ENCODE peak calls at places on chromosomes 6 and 20, in nine cellular contexts. One of them, this sample, is unnamed.

GRCh38 chr6:56595490-56596122 is 47.1 kb downstream of the DST start:
- DNase-seq in Caco-2: peak; percentile 35
- DNase-seq in heart right ventricle: peak; percentile 23
- DNase-seq in sigmoid colon: no peak
- DNase-seq in aorta: no peak
- DNase-seq in tibial artery: no peak
- DNase-seq in IMR-90: peak; percentile 30
- DNase-seq in mammary epithelial cell: peak; percentile 29
- DNase-seq in left ventricle myocardium inferior: no peak
- DNase-seq in this sample: peak; percentile 40

GRCh38 chr20:48728042-48728837 is 99.6 kb downstream of the PREX1 start:
- DNase-seq in Caco-2: no peak
- DNase-seq in heart right ventricle: no peak
- DNase-seq in sigmoid colon: peak; percentile 69
- DNase-seq in aorta: no peak
- DNase-seq in tibial artery: no peak
- DNase-seq in IMR-90: no peak
- DNase-seq in mammary epithelial cell: no peak
- DNase-seq in left ventricle myocardium inferior: no peak
- DNase-seq in this sample: no peak

GRCh38 chr20:62838511-62838910 is 21.7 kb downstream of the COL9A3 start:
- DNase-seq in Caco-2: no peak
- DNase-seq in heart right ventricle: no peak
- DNase-seq in sigmoid colon: no peak
- DNase-seq in aorta: no peak
- DNase-seq in tibial artery: no peak
- DNase-seq in IMR-90: no peak
- DNase-seq in mammary epithelial cell: no peak
- DNase-seq in left ventricle myocardium inferior: no peak
- DNase-seq in this sample: no peak

GRCh38 chr20:13771853-13772453 is 12.8 kb downstream of the ESF1 start:
- DNase-seq in Caco-2: no peak
- DNase-seq in heart right ventricle: no peak
- DNase-seq in sigmoid colon: no peak
- DNase-seq in aorta: no peak
- DNase-seq in tibial artery: no peak
- DNase-seq in IMR-90: peak; percentile 27
- DNase-seq in mammary epithelial cell: no peak
- DNase-seq in left ventricle myocardium inferior: no peak
- DNase-seq in this sample: peak; percentile 6

GRCh38 chr6:35302604-35303218 is 5.1 kb downstream of the DEF6 start:
- DNase-seq in Caco-2: no peak
- DNase-seq in heart right ventricle: peak; percentile 46
- DNase-seq in sigmoid colon: peak; percentile 61
- DNase-seq in aorta: no peak
- DNase-seq in tibial artery: peak; percentile 40
- DNase-seq in IMR-90: peak; percentile 9
- DNase-seq in mammary epithelial cell: peak; percentile 93
- DNase-seq in left ventricle myocardium inferior: peak; percentile 33
- DNase-seq in this sample: no peak

GRCh38 chr20:17372831-17373440 is 146.1 kb downstream of the PCSK2 start:
- DNase-seq in Caco-2: no peak
- DNase-seq in heart right ventricle: no peak
- DNase-seq in sigmoid colon: no peak
- DNase-seq in aorta: no peak
- DNase-seq in tibial artery: no peak
- DNase-seq in IMR-90: no peak
- DNase-seq in mammary epithelial cell: no peak
- DNase-seq in left ventricle myocardium inferior: no peak
- DNase-seq in this sample: no peak

GRCh38 chr6:14676084-14676483 is 558.5 kb downstream of the CD83 start:
- DNase-seq in Caco-2: no peak
- DNase-seq in heart right ventricle: no peak
- DNase-seq in sigmoid colon: no peak
- DNase-seq in aorta: no peak
- DNase-seq in tibial artery: no peak
- DNase-seq in IMR-90: peak; percentile 79
- DNase-seq in mammary epithelial cell: no peak
- DNase-seq in left ventricle myocardium inferior: no peak
- DNase-seq in this sample: no peak

GRCh38 chr6:90217621-90218496 is 78.8 kb downstream of the BACH2 start:
- DNase-seq in Caco-2: peak; percentile 57
- DNase-seq in heart right ventricle: peak; percentile 53
- DNase-seq in sigmoid colon: no peak
- DNase-seq in aorta: peak; percentile 87
- DNase-seq in tibial artery: no peak
- DNase-seq in IMR-90: no peak
- DNase-seq in mammary epithelial cell: no peak
- DNase-seq in left ventricle myocardium inferior: no peak
- DNase-seq in this sample: no peak

GRCh38 chr6:56193846-56194245 is 53.5 kb downstream of the COL21A1 start:
- DNase-seq in Caco-2: no peak
- DNase-seq in heart right ventricle: no peak
- DNase-seq in sigmoid colon: no peak
- DNase-seq in aorta: no peak
- DNase-seq in tibial artery: no peak
- DNase-seq in IMR-90: no peak
- DNase-seq in mammary epithelial cell: peak; percentile 20
- DNase-seq in left ventricle myocardium inferior: no peak
- DNase-seq in this sample: no peak

GRCh38 chr20:61940491-61940890 is 125.2 kb downstream of the TAF4 start:
- DNase-seq in Caco-2: no peak
- DNase-seq in heart right ventricle: no peak
- DNase-seq in sigmoid colon: no peak
- DNase-seq in aorta: peak; percentile 59
- DNase-seq in tibial artery: no peak
- DNase-seq in IMR-90: no peak
- DNase-seq in mammary epithelial cell: no peak
- DNase-seq in left ventricle myocardium inferior: peak; percentile 5
- DNase-seq in this sample: no peak

GRCh38 chr6:135922746-135923145 is 71.2 kb downstream of the PDE7B start:
- DNase-seq in Caco-2: no peak
- DNase-seq in heart right ventricle: peak; percentile 46
- DNase-seq in sigmoid colon: peak; percentile 88
- DNase-seq in aorta: no peak
- DNase-seq in tibial artery: no peak
- DNase-seq in IMR-90: peak; percentile 58
- DNase-seq in mammary epithelial cell: no peak
- DNase-seq in left ventricle myocardium inferior: peak; percentile 73
- DNase-seq in this sample: no peak
- H3K4me3 ChIP-seq in Caco-2: no peak overlapping the region
- H3K4me3 ChIP-seq in heart right ventricle: no peak overlapping the region
- H3K4me3 ChIP-seq in sigmoid colon: no peak overlapping the region
- H3K4me3 ChIP-seq in aorta: no peak overlapping the region
- H3K4me3 ChIP-seq in tibial artery: no peak overlapping the region
- H3K4me3 ChIP-seq in IMR-90: no peak overlapping the region
- H3K4me3 ChIP-seq in mammary epithelial cell: no peak overlapping the region
- H3K4me3 ChIP-seq in left ventricle myocardium inferior: no peak overlapping the region
- H3K4me3 ChIP-seq in this sample: no peak overlapping the region

DNA sequence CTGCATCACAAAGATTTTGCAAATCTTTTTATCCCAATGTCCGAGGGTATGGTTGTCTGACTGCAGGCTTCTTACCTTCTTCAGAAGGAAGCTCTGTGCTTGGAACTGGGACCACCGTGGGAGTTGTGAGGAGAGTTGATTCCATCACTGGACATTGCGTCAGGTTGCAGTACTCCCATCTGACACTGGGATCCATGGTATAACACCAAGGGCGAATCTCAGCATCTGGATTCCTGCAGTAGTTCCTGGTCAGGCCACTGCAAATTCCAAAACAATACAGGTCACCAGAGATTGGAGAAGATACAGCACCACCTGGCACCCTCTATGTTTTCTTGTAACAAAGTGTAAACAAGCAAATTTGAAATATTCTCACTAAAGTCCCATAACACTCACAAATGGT is 77.7 kb downstream of the LPA start:
- DNase-seq in Caco-2: no peak
- DNase-seq in heart right ventricle: no peak
- DNase-seq in sigmoid colon: no peak
- DNase-seq in aorta: no peak
- DNase-seq in tibial artery: no peak
- DNase-seq in IMR-90: no peak
- DNase-seq in mammary epithelial cell: no peak
- DNase-seq in left ventricle myocardium inferior: no peak
- DNase-seq in this sample: no peak
- H3K9me3 ChIP-seq in Caco-2: no peaks in the 10 kb centered on the region
- H3K9me3 ChIP-seq in heart right ventricle: no peaks in the 10 kb centered on the region
- H3K9me3 ChIP-seq in sigmoid colon: no peaks in the 10 kb centered on the region
- H3K9me3 ChIP-seq in aorta: peaks cover 2% of the 10 kb centered on the region
- H3K9me3 ChIP-seq in tibial artery: no peaks in the 10 kb centered on the region
- H3K9me3 ChIP-seq in IMR-90: peaks cover 12% of the 10 kb centered on the region
- H3K9me3 ChIP-seq in mammary epithelial cell: no peaks in the 10 kb centered on the region
- H3K9me3 ChIP-seq in left ventricle myocardium inferior: peaks cover 8% of the 10 kb centered on the region
- H3K9me3 ChIP-seq in this sample: no peaks in the 10 kb centered on the region

GRCh38 chr20:34705383-34706021 is 1.4 kb downstream of the TP53INP2 start:
- DNase-seq in Caco-2: peak; percentile 63
- DNase-seq in heart right ventricle: peak; percentile 60
- DNase-seq in sigmoid colon: no peak
- DNase-seq in aorta: no peak
- DNase-seq in tibial artery: no peak
- DNase-seq in IMR-90: peak; percentile 23
- DNase-seq in mammary epithelial cell: peak; percentile 73
- DNase-seq in left ventricle myocardium inferior: peak; percentile 41
- DNase-seq in this sample: no peak

GRCh38 chr20:34705008-34705382 is 851 bp downstream of the TP53INP2 start:
- DNase-seq in Caco-2: no peak
- DNase-seq in heart right ventricle: no peak
- DNase-seq in sigmoid colon: no peak
- DNase-seq in aorta: no peak
- DNase-seq in tibial artery: no peak
- DNase-seq in IMR-90: no peak
- DNase-seq in mammary epithelial cell: no peak
- DNase-seq in left ventricle myocardium inferior: no peak
- DNase-seq in this sample: no peak

GRCh38 chr20:34703061-34703572 is 1.0 kb upstream of the TP53INP2 start:
- DNase-seq in Caco-2: no peak
- DNase-seq in heart right ventricle: no peak
- DNase-seq in sigmoid colon: no peak
- DNase-seq in aorta: no peak
- DNase-seq in tibial artery: no peak
- DNase-seq in IMR-90: no peak
- DNase-seq in mammary epithelial cell: no peak
- DNase-seq in left ventricle myocardium inferior: no peak
- DNase-seq in this sample: no peak

GRCh38 chr20:34704177-34705007 is at the start of gene TP53INP2:
- DNase-seq in Caco-2: peak; percentile 99
- DNase-seq in heart right ventricle: peak; percentile 96
- DNase-seq in sigmoid colon: peak; percentile 98
- DNase-seq in aorta: peak; percentile 97
- DNase-seq in tibial artery: peak; percentile 91
- DNase-seq in IMR-90: peak; percentile 91
- DNase-seq in mammary epithelial cell: peak; percentile 69
- DNase-seq in left ventricle myocardium inferior: peak; percentile 97
- DNase-seq in this sample: no peak

GRCh38 chr20:34703573-34704176 is 469 bp upstream of the TP53INP2 start:
- DNase-seq in Caco-2: peak; percentile 80
- DNase-seq in heart right ventricle: peak; percentile 22
- DNase-seq in sigmoid colon: peak; percentile 77
- DNase-seq in aorta: peak; percentile 77
- DNase-seq in tibial artery: no peak
- DNase-seq in IMR-90: peak; percentile 37
- DNase-seq in mammary epithelial cell: peak; percentile 40
- DNase-seq in left ventricle myocardium inferior: no peak
- DNase-seq in this sample: no peak
- H3K4me3 ChIP-seq in Caco-2: peak overlapping the region; percentile 48
- H3K4me3 ChIP-seq in heart right ventricle: peak overlapping the region; percentile 80
- H3K4me3 ChIP-seq in sigmoid colon: peak overlapping the region; percentile 88
- H3K4me3 ChIP-seq in aorta: peak overlapping the region; percentile 67
- H3K4me3 ChIP-seq in tibial artery: peak overlapping the region; percentile 88
- H3K4me3 ChIP-seq in IMR-90: peak overlapping the region; percentile 69
- H3K4me3 ChIP-seq in mammary epithelial cell: peak overlapping the region; percentile 78
- H3K4me3 ChIP-seq in left ventricle myocardium inferior: peak overlapping the region; percentile 79
- H3K4me3 ChIP-seq in this sample: peak overlapping the region; percentile 87

GRCh38 chr6:11332463-11332862 is 100.0 kb upstream of the NEDD9 start:
- DNase-seq in Caco-2: no peak
- DNase-seq in heart right ventricle: no peak
- DNase-seq in sigmoid colon: no peak
- DNase-seq in aorta: no peak
- DNase-seq in tibial artery: no peak
- DNase-seq in IMR-90: no peak
- DNase-seq in mammary epithelial cell: no peak
- DNase-seq in left ventricle myocardium inferior: no peak
- DNase-seq in this sample: no peak

GRCh38 chr6:11341867-11342266 is 109.4 kb upstream of the NEDD9 start:
- DNase-seq in Caco-2: no peak
- DNase-seq in heart right ventricle: no peak
- DNase-seq in sigmoid colon: no peak
- DNase-seq in aorta: no peak
- DNase-seq in tibial artery: no peak
- DNase-seq in IMR-90: peak; percentile 52
- DNase-seq in mammary epithelial cell: peak; percentile 72
- DNase-seq in left ventricle myocardium inferior: no peak
- DNase-seq in this sample: no peak

GRCh38 chr6:11333292-11333849 is 100.9 kb upstream of the NEDD9 start:
- DNase-seq in Caco-2: no peak
- DNase-seq in heart right ventricle: no peak
- DNase-seq in sigmoid colon: no peak
- DNase-seq in aorta: no peak
- DNase-seq in tibial artery: no peak
- DNase-seq in IMR-90: no peak
- DNase-seq in mammary epithelial cell: no peak
- DNase-seq in left ventricle myocardium inferior: no peak
- DNase-seq in this sample: no peak

GRCh38 chr6:11335826-11336225 is 103.4 kb upstream of the NEDD9 start:
- DNase-seq in Caco-2: no peak
- DNase-seq in heart right ventricle: no peak
- DNase-seq in sigmoid colon: no peak
- DNase-seq in aorta: no peak
- DNase-seq in tibial artery: no peak
- DNase-seq in IMR-90: no peak
- DNase-seq in mammary epithelial cell: no peak
- DNase-seq in left ventricle myocardium inferior: no peak
- DNase-seq in this sample: no peak

GRCh38 chr6:11337306-11337705 is 104.8 kb upstream of the NEDD9 start:
- DNase-seq in Caco-2: no peak
- DNase-seq in heart right ventricle: no peak
- DNase-seq in sigmoid colon: no peak
- DNase-seq in aorta: no peak
- DNase-seq in tibial artery: no peak
- DNase-seq in IMR-90: no peak
- DNase-seq in mammary epithelial cell: no peak
- DNase-seq in left ventricle myocardium inferior: no peak
- DNase-seq in this sample: no peak
- H3K9me3 ChIP-seq in Caco-2: no peaks in the 10 kb centered on the region
- H3K9me3 ChIP-seq in heart right ventricle: no peaks in the 10 kb centered on the region
- H3K9me3 ChIP-seq in sigmoid colon: no peaks in the 10 kb centered on the region
- H3K9me3 ChIP-seq in aorta: peaks cover 5% of the 10 kb centered on the region
- H3K9me3 ChIP-seq in tibial artery: no peaks in the 10 kb centered on the region
- H3K9me3 ChIP-seq in IMR-90: peaks cover 2% of the 10 kb centered on the region
- H3K9me3 ChIP-seq in mammary epithelial cell: no peaks in the 10 kb centered on the region
- H3K9me3 ChIP-seq in left ventricle myocardium inferior: peaks cover 9% of the 10 kb centered on the region
- H3K9me3 ChIP-seq in this sample: no peaks in the 10 kb centered on the region

DNA sequence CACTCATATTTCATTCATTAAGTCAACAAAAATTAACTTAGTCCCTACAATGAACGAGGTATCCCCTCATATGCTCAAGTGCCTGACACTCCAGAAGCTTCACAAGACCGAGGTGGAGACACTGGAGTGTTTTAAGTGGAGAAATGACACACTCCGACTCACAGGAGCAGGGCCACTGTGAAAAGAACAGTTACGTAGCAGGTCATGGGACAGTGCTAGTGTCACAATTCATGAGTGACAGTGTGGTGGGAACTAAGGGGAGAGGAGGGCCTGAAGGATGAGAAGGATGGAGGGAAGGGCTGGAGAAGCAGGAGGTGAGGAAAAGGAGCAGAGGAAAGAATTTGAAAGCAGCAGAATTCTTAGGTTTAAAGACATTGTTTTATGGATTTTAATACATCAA is 1.3 kb upstream of the HLA-A start:
- DNase-seq in Caco-2: no peak
- DNase-seq in heart right ventricle: no peak
- DNase-seq in sigmoid colon: no peak
- DNase-seq in aorta: no peak
- DNase-seq in tibial artery: peak; percentile 42
- DNase-seq in IMR-90: no peak
- DNase-seq in mammary epithelial cell: peak; percentile 58
- DNase-seq in left ventricle myocardium inferior: no peak
- DNase-seq in this sample: no peak
- H3K4me3 ChIP-seq in Caco-2: no peak overlapping the region
- H3K4me3 ChIP-seq in heart right ventricle: no peak overlapping the region
- H3K4me3 ChIP-seq in sigmoid colon: no peak overlapping the region
- H3K4me3 ChIP-seq in aorta: no peak overlapping the region
- H3K4me3 ChIP-seq in tibial artery: no peak overlapping the region
- H3K4me3 ChIP-seq in IMR-90: no peak overlapping the region
- H3K4me3 ChIP-seq in mammary epithelial cell: no peak overlapping the region
- H3K4me3 ChIP-seq in left ventricle myocardium inferior: no peak overlapping the region
- H3K4me3 ChIP-seq in this sample: no peak overlapping the region